ENCODE peak calls at places on chromosomes 5 and 9, in five cellular contexts. K is K562, N is vagina, H is breast epithelium, G is endothelial cell of umbilical vein. D is an unnamed sample.

GRCh38 chr9:63817622-63818518 is 1467.1 kb downstream of the FOXD4L5 start:
- DNase-seq in K (peak; percentile 11), N (peak; percentile 98), H (peak; percentile 79), G (peak; percentile 18), D (peak; percentile 97)

GRCh38 chr5:73093943-73094342 is 26.4 kb upstream of the TMEM171 start:
- DNase-seq in K (no peak), N (no peak), H (no peak), G (peak; percentile 8), D (no peak)

GRCh38 chr9:87614402-87614801 is 111.5 kb upstream of the CTSL start:
- DNase-seq in K (no peak), N (no peak), H (no peak), G (no peak), D (no peak)

GRCh38 chr9:2593754-2594153 is 27.8 kb upstream of the VLDLR start:
- DNase-seq in K (no peak), N (no peak), H (no peak), G (no peak), D (no peak)

GRCh38 chr5:7518947-7519560 is 123.1 kb downstream of the ADCY2 start:
- DNase-seq in K (no peak), N (no peak), H (no peak), G (no peak), D (peak; percentile 87)

GRCh38 chr9:116238225-116238624 is 84.6 kb downstream of the PAPPA start:
- DNase-seq in K (no peak), N (no peak), H (no peak), G (no peak), D (peak; percentile 29)

GRCh38 chr5:177419045-177419444 is 7.4 kb upstream of the GRK6 start:
- DNase-seq in K (no peak), N (no peak), H (no peak), G (no peak), D (no peak)

GRCh38 chr5:52846443-52846842 is 58.7 kb downstream of the ITGA1 start:
- DNase-seq in K (no peak), N (no peak), H (no peak), G (no peak), D (no peak)

GRCh38 chr5:130529716-130530485 is 625.6 kb downstream of the CHSY3 start:
- DNase-seq in K (no peak), N (no peak), H (no peak), G (no peak), D (no peak)

GRCh38 chr9:89444212-89444611 is 53.7 kb downstream of the SEMA4D start:
- DNase-seq in K (no peak), N (no peak), H (no peak), G (no peak), D (no peak)

GRCh38 chr5:100974082-100974481 is 71.0 kb upstream of the ST8SIA4 start:
- DNase-seq in K (no peak), N (no peak), H (no peak), G (no peak), D (no peak)

GRCh38 chr9:137433916-137434431 is 7.2 kb downstream of the ENTPD8 start:
- DNase-seq in K (no peak), N (no peak), H (no peak), G (no peak), D (no peak)

GRCh38 chr5:75052461-75053285 is at the start of gene GCNT4:
- DNase-seq in K (no peak), N (no peak), H (no peak), G (peak; percentile 13), D (no peak)

GRCh38 chr9:125409637-125410521 is 148.3 kb downstream of the GAPVD1 start:
- DNase-seq in K (peak; percentile 94), N (no peak), H (no peak), G (no peak), D (no peak)

GRCh38 chr5:66168226-66168625 is 24.1 kb downstream of the SREK1 start:
- DNase-seq in K (no peak), N (no peak), H (no peak), G (no peak), D (no peak)

GRCh38 chr5:142082182-142082781 is 26.3 kb upstream of the NDFIP1 start:
- DNase-seq in K (no peak), N (no peak), H (no peak), G (no peak), D (no peak)

GRCh38 chr9:89937051-89937450 is 332.2 kb downstream of the GADD45G start:
- DNase-seq in K (no peak), N (no peak), H (no peak), G (no peak), D (no peak)

GRCh38 chr5:54719384-54720306 is 202.1 kb downstream of the SNX18 start:
- DNase-seq in K (no peak), N (no peak), H (no peak), G (peak; percentile 45), D (peak; percentile 90)

GRCh38 chr5:43917925-43918324 is 314.9 kb downstream of the NNT start:
- DNase-seq in K (no peak), N (no peak), H (no peak), G (no peak), D (no peak)

GRCh38 chr9:129863059-129863690 is 27.9 kb downstream of the USP20 start:
- DNase-seq in K (peak; percentile 98), N (no peak), H (no peak), G (peak; percentile 26), D (no peak)

GRCh38 chr9:69976165-69976564 is 67.5 kb upstream of the MAMDC2 start:
- DNase-seq in K (no peak), N (no peak), H (no peak), G (peak; percentile 85), D (no peak)

GRCh38 chr9:105150991-105151685 is 93.3 kb upstream of the SLC44A1 start:
- DNase-seq in K (no peak), N (no peak), H (no peak), G (no peak), D (no peak)

GRCh38 chr5:137304227-137304874 is 194.8 kb downstream of the SPOCK1 start:
- DNase-seq in K (no peak), N (peak; percentile 71), H (peak; percentile 58), G (peak; percentile 75), D (peak; percentile 81)

GRCh38 chr9:133335924-133336811 is at the start of gene SURF6:
- DNase-seq in K (peak; percentile 90), N (no peak), H (peak; percentile 87), G (peak; percentile 89), D (peak; percentile 97)
- H3K4me1 ChIP-seq in K (peaks cover 45% of the 10 kb centered on the region), N (peaks cover 31% of the 10 kb centered on the region), H (peaks cover 12% of the 10 kb centered on the region), G (peaks cover 7% of the 10 kb centered on the region), D (peaks cover 41% of the 10 kb centered on the region)

DNA sequence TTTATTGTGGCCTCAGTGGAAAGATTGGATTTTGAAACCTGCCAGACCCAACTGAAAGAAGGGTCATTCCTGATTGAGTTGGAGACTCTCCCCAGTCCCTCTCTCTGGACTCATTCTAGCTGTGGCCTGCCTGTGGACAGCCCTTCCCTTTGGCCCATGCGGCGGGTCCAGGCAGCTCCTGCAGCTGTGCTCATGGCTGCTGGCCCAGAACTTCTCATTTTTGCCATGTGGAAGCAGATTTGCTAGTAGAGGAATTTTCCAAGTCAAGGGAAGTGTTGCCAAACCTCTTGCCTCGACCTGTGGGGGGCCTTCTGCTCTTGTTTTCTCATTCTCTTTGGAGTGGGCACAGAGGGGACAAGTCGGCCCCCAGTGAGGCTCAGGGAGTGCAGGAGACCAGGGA is 89.2 kb downstream of the ANKRD33B start:
- DNase-seq in K (no peak), N (no peak), H (no peak), G (no peak), D (no peak)
- TF ChIP-seq POLR2AphosphoS5 in K (no peak), N (no peak), H (no peak), G (no peak), D (no peak)

GRCh38 chr5:117455236-117456233 is 880.9 kb upstream of the SEMA6A start:
- DNase-seq in K (no peak), N (no peak), H (no peak), G (no peak), D (no peak)
- TF ChIP-seq CTCF in K (no peak), N (no peak), H (no peak), G (peak; percentile 7), D (peak; percentile 10)

GRCh38 chr9:114925039-114925438 is 5.4 kb downstream of the TNFSF8 start:
- DNase-seq in K (no peak), N (no peak), H (no peak), G (no peak), D (no peak)
- H3K4me1 ChIP-seq in K (no peaks in the 10 kb centered on the region), N (no peaks in the 10 kb centered on the region), H (no peaks in the 10 kb centered on the region), G (no peaks in the 10 kb centered on the region), D (no peaks in the 10 kb centered on the region)

DNA sequence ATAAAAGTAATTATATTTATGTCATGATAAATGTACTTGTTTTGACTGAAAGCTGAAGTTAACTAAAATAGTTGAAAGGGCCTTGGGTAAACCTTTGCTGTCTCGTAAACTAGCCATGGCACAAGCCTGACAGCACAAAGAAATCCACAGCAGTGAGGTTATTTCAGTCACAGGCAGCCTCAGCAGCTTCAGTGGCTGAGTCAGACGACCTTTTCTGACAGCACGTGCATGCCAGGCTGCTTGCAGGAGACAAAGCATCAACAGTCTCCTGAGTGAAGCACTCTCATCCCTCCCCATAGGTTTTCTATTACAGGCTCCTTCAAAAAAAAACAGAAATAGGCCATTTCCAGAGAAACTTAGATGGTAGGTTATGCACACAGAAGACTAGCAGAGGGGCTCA is 34.6 kb downstream of the OXCT1 start:
- DNase-seq in K (no peak), N (no peak), H (no peak), G (peak; percentile 89), D (no peak)
- TF ChIP-seq POLR2AphosphoS5 in K (no peak), N (no peak), H (no peak), G (no peak), D (peak; percentile 63)

DNA sequence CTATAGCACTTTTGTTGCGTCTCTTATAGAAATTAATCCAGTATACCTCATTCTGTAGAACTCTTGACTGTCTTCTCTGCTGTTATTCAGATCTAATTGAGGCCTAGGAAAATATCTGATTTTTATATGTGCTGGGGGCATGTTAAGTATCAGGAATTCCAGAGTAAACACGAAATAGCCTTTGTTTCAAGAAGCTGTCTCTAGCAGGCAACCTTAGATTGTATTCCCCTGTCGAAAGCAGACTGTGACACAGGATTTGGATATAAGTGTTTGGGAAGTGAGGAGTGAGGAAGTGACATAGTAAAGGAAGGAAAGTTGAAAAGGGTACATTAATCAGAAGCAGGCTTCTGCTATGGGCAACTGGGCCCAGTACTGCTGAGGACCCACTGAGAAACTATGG is 72.1 kb upstream of the RASA1 start:
- DNase-seq in K (no peak), N (no peak), H (no peak), G (peak; percentile 68), D (no peak)
- TF ChIP-seq CTCF in K (no peak), N (no peak), H (no peak), G (no peak), D (no peak)

DNA sequence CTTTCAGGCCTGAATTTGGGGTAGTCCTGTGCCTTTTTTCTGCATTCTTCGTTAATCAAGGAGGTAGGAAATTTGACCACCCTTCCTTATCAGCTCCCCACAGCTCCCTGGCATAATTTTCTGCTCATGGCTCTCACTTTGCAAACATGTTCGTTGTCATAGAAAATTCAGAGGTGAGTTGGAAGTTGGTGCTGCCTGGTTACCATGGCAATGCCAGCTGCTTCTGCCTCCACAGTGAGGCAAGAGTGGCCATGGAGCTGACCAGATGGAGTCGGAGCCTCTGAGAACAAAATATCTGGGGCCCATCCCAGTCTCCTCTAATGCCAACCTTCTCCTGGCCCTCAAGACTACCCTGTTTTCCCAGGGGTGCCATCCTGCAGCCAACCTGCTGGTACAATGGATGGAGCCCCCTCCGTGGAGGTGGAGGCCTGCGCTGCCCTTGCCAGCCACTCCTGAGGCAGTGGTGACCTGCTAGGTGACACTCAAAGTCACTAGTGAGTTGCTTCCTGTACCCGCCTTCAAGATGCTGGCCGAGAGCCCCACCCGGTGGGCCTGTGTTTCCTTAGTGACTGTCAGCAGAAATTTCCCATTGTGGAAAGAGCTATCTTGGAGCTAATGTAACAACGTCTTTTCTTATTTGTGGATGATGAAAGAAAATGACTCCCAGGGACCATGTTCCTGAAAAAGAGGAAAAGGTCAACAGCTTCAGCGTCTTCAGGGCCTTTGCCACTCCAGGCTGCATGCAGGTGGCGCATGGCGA is 116.8 kb upstream of the BOD1 start:
- DNase-seq in K (no peak), N (no peak), H (no peak), G (no peak), D (no peak)
- H3K4me1 ChIP-seq in K (peaks cover 23% of the 10 kb centered on the region), N (no peaks in the 10 kb centered on the region), H (no peaks in the 10 kb centered on the region), G (no peaks in the 10 kb centered on the region), D (no peaks in the 10 kb centered on the region)

D was measured in esophagus muscularis mucosa.